ENCODE peak calls at places on chromosomes 2 and 18, in four cellular contexts. S is IMR-90, H is mesendoderm, E is H1. F is an unnamed sample.

GRCh38 chr2:162379719-162380580 is 36.0 kb downstream of the GCA start:
- DNase-seq in E (no peak), H (peak; percentile 16), S (no peak), F (no peak)

GRCh38 chr2:27765621-27766286 is 5.8 kb upstream of the MRPL33 start:
- DNase-seq in S (no peak), H (no peak), E (peak; percentile 39), F (no peak)

GRCh38 chr2:158797963-158798700 is 3.0 kb downstream of the DAPL1 start:
- DNase-seq in E (no peak), H (no peak), S (no peak), F (no peak)

GRCh38 chr2:161166538-161167409 is 6.5 kb downstream of the TANK start:
- DNase-seq in H (no peak), E (no peak), S (peak; percentile 35), F (no peak)

GRCh38 chr18:22473366-22473765 is 55.7 kb upstream of the CTAGE1 start:
- DNase-seq in S (no peak), E (no peak), H (no peak), F (no peak)

GRCh38 chr2:48946444-48947048 is 191.0 kb upstream of the LHCGR start:
- DNase-seq in E (no peak), S (peak; percentile 43), H (peak; percentile 69), F (peak; percentile 38)

GRCh38 chr2:173272895-173273294 is 81.8 kb upstream of the CDCA7 start:
- DNase-seq in S (no peak), E (no peak), H (no peak), F (no peak)

GRCh38 chr2:128346811-128347558 is 28.3 kb upstream of the HS6ST1 start:
- DNase-seq in H (no peak), E (no peak), S (no peak), F (no peak)

GRCh38 chr2:30662268-30663131 is 144.7 kb downstream of the CAPN13 start:
- DNase-seq in E (peak; percentile 16), S (peak; percentile 63), H (no peak), F (peak; percentile 25)

GRCh38 chr2:5144159-5144558 is 548.0 kb upstream of the SOX11 start:
- DNase-seq in S (no peak), H (no peak), E (no peak), F (no peak)

GRCh38 chr2:95345066-95345414 is 47.9 kb downstream of the KCNIP3 start:
- DNase-seq in H (no peak), S (no peak), E (no peak), F (no peak)

GRCh38 chr2:34787341-34787740 is 1188.2 kb upstream of the FAM98A start:
- DNase-seq in E (no peak), H (no peak), S (no peak), F (no peak)

GRCh38 chr2:121480826-121481225 is 49.9 kb upstream of the RNU4ATAC start:
- DNase-seq in H (no peak), E (no peak), S (peak; percentile 92), F (no peak)

GRCh38 chr2:108080177-108080576 is 93.9 kb downstream of the SLC5A7 start:
- DNase-seq in H (no peak), S (no peak), E (no peak), F (no peak)

GRCh38 chr18:3923750-3924149 is 473.8 kb downstream of the TGIF1 start:
- DNase-seq in H (no peak), S (peak; percentile 93), E (no peak), F (no peak)

GRCh38 chr2:10003206-10004125 is 39.9 kb upstream of the KLF11 start:
- DNase-seq in S (no peak), H (no peak), E (no peak), F (no peak)

GRCh38 chr18:74310411-74310810 is 5.2 kb upstream of the C18orf63 start:
- DNase-seq in H (peak; percentile 76), S (peak; percentile 60), E (no peak), F (peak; percentile 49)

DNA sequence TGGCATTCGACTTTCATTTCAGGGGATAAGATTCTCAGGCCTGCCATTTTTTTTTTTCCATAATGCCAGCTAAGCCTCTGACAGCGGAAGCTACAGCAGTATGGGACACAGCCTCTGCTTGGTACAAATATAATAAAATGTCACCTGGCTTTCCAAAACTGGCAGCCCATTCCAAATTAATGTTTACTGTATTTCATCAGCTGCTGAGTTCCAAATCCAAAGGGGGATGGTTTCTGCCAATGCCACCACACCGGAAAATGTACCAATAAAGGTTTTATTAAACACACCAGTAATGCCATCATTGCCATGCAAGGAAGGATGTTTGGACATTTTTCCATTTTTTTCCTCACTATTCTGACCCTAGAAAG is 275.8 kb upstream of the CCDC68 start:
- DNase-seq in E (no peak), S (no peak), H (no peak), F (no peak)
- H3K27ac ChIP-seq in E (no peak overlapping the region), S (no peak overlapping the region), H (no peak overlapping the region), F (no peak overlapping the region)

GRCh38 chr2:65431417-65432226 is 777 bp downstream of the SPRED2 start:
- DNase-seq in H (peak; percentile 62), E (peak; percentile 65), S (peak; percentile 33), F (peak; percentile 50)
- H4K5ac ChIP-seq in H (no peak overlapping the region), E (no peak overlapping the region), S (no peak overlapping the region), F (no peak overlapping the region)

GRCh38 chr2:42809131-42809875 is 16.9 kb upstream of the HAAO start:
- DNase-seq in H (peak; percentile 32), S (no peak), E (peak; percentile 46), F (no peak)

GRCh38 chr2:42809876-42810125 is 17.4 kb upstream of the HAAO start:
- DNase-seq in H (peak; percentile 79), E (peak; percentile 86), S (peak; percentile 77), F (peak; percentile 81)

GRCh38 chr2:42810126-42810970 is 18.0 kb upstream of the HAAO start:
- DNase-seq in E (peak; percentile 96), S (peak; percentile 97), H (peak; percentile 97), F (peak; percentile 92)

GRCh38 chr2:42812899-42813479 is 20.6 kb upstream of the HAAO start:
- DNase-seq in S (peak; percentile 31), H (peak; percentile 54), E (peak; percentile 38), F (no peak)

GRCh38 chr2:42810971-42811865 is 18.8 kb upstream of the HAAO start:
- DNase-seq in E (peak; percentile 79), H (peak; percentile 89), S (peak; percentile 35), F (peak; percentile 78)
- H4K8ac ChIP-seq in E (peak overlapping the region; percentile 60), H (peak overlapping the region; percentile 14), S (peak overlapping the region; percentile 65), F (no peak overlapping the region)

DNA sequence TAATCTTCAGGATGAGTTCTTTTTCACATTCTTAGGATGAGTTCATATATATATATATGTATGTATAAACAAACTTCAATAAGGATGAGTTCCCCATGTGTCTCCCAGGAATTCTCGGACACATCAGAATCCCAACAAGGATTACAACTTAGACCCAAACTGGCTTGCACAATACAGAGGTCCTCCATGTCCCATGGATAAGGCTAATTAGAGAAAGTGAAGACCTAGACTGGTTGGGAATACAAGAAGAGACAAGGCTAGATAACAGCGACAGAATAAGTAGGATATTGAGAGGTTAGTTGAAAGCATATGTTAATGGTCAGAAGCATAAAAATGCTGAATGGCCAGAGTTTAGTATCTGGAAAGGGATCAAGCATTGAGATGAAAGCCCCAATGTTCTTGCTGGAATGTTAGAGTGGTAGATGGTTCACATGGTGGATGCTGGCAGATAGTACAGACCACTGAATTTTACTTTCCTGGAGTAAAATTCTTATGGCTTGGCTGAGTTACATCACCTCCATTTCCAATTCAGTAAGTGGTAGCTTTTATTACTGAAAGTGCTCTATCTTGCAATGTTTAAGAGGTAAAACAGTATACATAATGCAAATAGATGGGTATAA is 154.9 kb upstream of the EPHA4 start:
- DNase-seq in E (no peak), S (no peak), H (no peak), F (no peak)
- H3K27ac ChIP-seq in E (no peak overlapping the region), S (no peak overlapping the region), H (no peak overlapping the region), F (no peak overlapping the region)

GRCh38 chr2:100900156-100900795 is 80.3 kb downstream of the NPAS2 start:
- DNase-seq in S (peak; percentile 24), H (no peak), E (no peak), F (no peak)
- H4K5ac ChIP-seq in S (no peak overlapping the region), H (no peak overlapping the region), E (no peak overlapping the region), F (no peak overlapping the region)

GRCh38 chr18:34871435-34871834 is 161.3 kb downstream of the DTNA start:
- DNase-seq in H (no peak), S (peak; percentile 10), E (no peak), F (no peak)
- H4K8ac ChIP-seq in H (no peak overlapping the region), S (peak overlapping the region; percentile 17), E (no peak overlapping the region), F (no peak overlapping the region)

GRCh38 chr2:137964066-137964858 is at the start of gene HNMT:
- DNase-seq in S (peak; percentile 55), H (peak; percentile 90), E (peak; percentile 53), F (peak; percentile 52)

GRCh38 chr2:137964859-137965459 is 686 bp downstream of the HNMT start:
- DNase-seq in S (no peak), H (no peak), E (no peak), F (no peak)

GRCh38 chr2:137961602-137962001 is 2.7 kb upstream of the HNMT start:
- DNase-seq in S (no peak), H (no peak), E (no peak), F (no peak)

GRCh38 chr2:137966043-137966442 is 1.8 kb downstream of the HNMT start:
- DNase-seq in E (no peak), H (no peak), S (no peak), F (no peak)

DNA sequence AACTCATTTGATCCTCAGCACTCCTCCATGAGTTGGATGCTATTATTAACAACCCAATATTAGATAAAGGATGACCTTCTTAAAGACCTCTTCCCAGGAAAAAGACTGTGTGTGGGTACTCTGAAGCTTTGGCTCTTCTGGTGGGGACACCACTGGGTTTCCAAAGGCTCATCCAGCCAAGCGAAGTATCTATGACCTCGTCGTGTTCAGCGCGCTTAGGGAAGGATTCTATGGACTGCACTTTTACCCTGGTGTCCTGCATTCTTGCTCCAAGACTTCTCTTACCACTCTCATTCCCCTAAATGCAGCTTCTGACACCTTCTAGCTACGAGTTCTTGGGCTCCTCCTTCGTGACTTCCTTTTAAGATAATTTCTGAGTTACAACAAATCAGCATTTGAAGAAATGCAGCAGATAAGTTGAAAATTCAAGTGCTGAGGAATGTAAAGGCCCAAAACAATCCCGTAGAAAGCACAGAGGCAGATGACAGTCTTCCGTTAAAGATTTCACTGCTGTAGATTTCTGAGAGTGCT is 673 bp upstream of the HNMT start:
- DNase-seq in S (no peak), H (no peak), E (no peak), F (no peak)
- H3K27ac ChIP-seq in S (peak overlapping the region; percentile 95), H (peak overlapping the region; percentile 92), E (no peak overlapping the region), F (peak overlapping the region; percentile 43)

GRCh38 chr18:78675231-78675630 is 304.4 kb upstream of the SALL3 start:
- DNase-seq in S (no peak), H (no peak), E (no peak), F (no peak)

GRCh38 chr18:78677483-78678317 is 301.9 kb upstream of the SALL3 start:
- DNase-seq in S (no peak), H (no peak), E (no peak), F (no peak)

GRCh38 chr18:78679061-78679460 is 300.6 kb upstream of the SALL3 start:
- DNase-seq in S (no peak), H (no peak), E (no peak), F (no peak)

GRCh38 chr18:78678318-78678695 is 301.3 kb upstream of the SALL3 start:
- DNase-seq in H (no peak), S (no peak), E (no peak), F (no peak)

GRCh38 chr18:78676622-78677482 is 302.8 kb upstream of the SALL3 start:
- DNase-seq in E (no peak), S (no peak), H (no peak), F (no peak)
- H4K5ac ChIP-seq in E (no peak overlapping the region), S (no peak overlapping the region), H (no peak overlapping the region), F (no peak overlapping the region)